ENCODE peak calls at places on chromosome X, in four cellular contexts. One of them, this sample, is unnamed.

GRCh38 chrX:86103061-86103460 is 45.2 kb upstream of the DACH2 start:
- DNase-seq in HL-60: no peak
- DNase-seq in K562: no peak
- DNase-seq in GM12878: no peak
- DNase-seq in this sample: no peak

GRCh38 chrX:108699368-108699767 is 37.0 kb downstream of the IRS4 start:
- DNase-seq in HL-60: no peak
- DNase-seq in K562: peak; percentile 8
- DNase-seq in GM12878: peak; percentile 7
- DNase-seq in this sample: no peak

GRCh38 chrX:68665502-68665901 is 18.0 kb downstream of the STARD8 start:
- DNase-seq in HL-60: no peak
- DNase-seq in K562: peak; percentile 16
- DNase-seq in GM12878: no peak
- DNase-seq in this sample: no peak

GRCh38 chrX:48752498-48752897 is 9.0 kb upstream of the GLOD5 start:
- DNase-seq in HL-60: no peak
- DNase-seq in K562: no peak
- DNase-seq in GM12878: no peak
- DNase-seq in this sample: no peak

GRCh38 chrX:42708222-42708621 is 69.7 kb downstream of the PPP1R2C start:
- DNase-seq in HL-60: no peak
- DNase-seq in K562: no peak
- DNase-seq in GM12878: no peak
- DNase-seq in this sample: no peak

GRCh38 chrX:107755721-107756120 is 19.9 kb downstream of the TSC22D3 start:
- DNase-seq in HL-60: no peak
- DNase-seq in K562: no peak
- DNase-seq in GM12878: no peak
- DNase-seq in this sample: no peak

GRCh38 chrX:112769034-112769433 is 71.6 kb downstream of the AMOT start:
- DNase-seq in HL-60: no peak
- DNase-seq in K562: no peak
- DNase-seq in GM12878: no peak
- DNase-seq in this sample: no peak

GRCh38 chrX:24647257-24648058 is at the start of gene PCYT1B:
- DNase-seq in HL-60: peak; percentile 3
- DNase-seq in K562: peak; percentile 63
- DNase-seq in GM12878: no peak
- DNase-seq in this sample: peak; percentile 9

GRCh38 chrX:427812-428725 is 41.4 kb upstream of the PPP2R3B start:
- DNase-seq in HL-60: peak; percentile 27
- DNase-seq in K562: peak; percentile 24
- DNase-seq in GM12878: no peak
- DNase-seq in this sample: no peak

GRCh38 chrX:155068165-155068564 is 2.8 kb downstream of the CMC4 start:
- DNase-seq in HL-60: no peak
- DNase-seq in K562: peak; percentile 28
- DNase-seq in GM12878: no peak
- DNase-seq in this sample: no peak

GRCh38 chrX:9520211-9520590 is 55.3 kb downstream of the TBL1X start:
- DNase-seq in HL-60: no peak
- DNase-seq in K562: no peak
- DNase-seq in GM12878: no peak
- DNase-seq in this sample: no peak

GRCh38 chrX:10352536-10352935 is 195.8 kb downstream of the CLCN4 start:
- DNase-seq in HL-60: no peak
- DNase-seq in K562: no peak
- DNase-seq in GM12878: no peak
- DNase-seq in this sample: no peak

GRCh38 chrX:154840856-154841255 is 6.4 kb upstream of the SMIM9 start:
- DNase-seq in HL-60: peak; percentile 12
- DNase-seq in K562: peak; percentile 75
- DNase-seq in GM12878: no peak
- DNase-seq in this sample: no peak

GRCh38 chrX:145405012-145405411 is 157.7 kb downstream of the SPANXN1 start:
- DNase-seq in HL-60: peak; percentile 9
- DNase-seq in K562: peak; percentile 26
- DNase-seq in GM12878: no peak
- DNase-seq in this sample: no peak

GRCh38 chrX:49287665-49288064 is 15.8 kb upstream of the GAGE10 start:
- DNase-seq in HL-60: no peak
- DNase-seq in K562: no peak
- DNase-seq in GM12878: no peak
- DNase-seq in this sample: no peak

GRCh38 chrX:18944482-18944881 is 39.4 kb downstream of the PHKA2 start:
- DNase-seq in HL-60: no peak
- DNase-seq in K562: no peak
- DNase-seq in GM12878: no peak
- DNase-seq in this sample: no peak

GRCh38 chrX:11407331-11408110 is 114.3 kb downstream of the AMELX start:
- DNase-seq in HL-60: no peak
- DNase-seq in K562: peak; percentile 72
- DNase-seq in GM12878: no peak
- DNase-seq in this sample: no peak

GRCh38 chrX:49853661-49854060 is 24.6 kb downstream of the PAGE4 start:
- DNase-seq in HL-60: no peak
- DNase-seq in K562: no peak
- DNase-seq in GM12878: no peak
- DNase-seq in this sample: no peak

GRCh38 chrX:18674417-18674787 is 2.5 kb upstream of the RS1 start:
- DNase-seq in HL-60: no peak
- DNase-seq in K562: no peak
- DNase-seq in GM12878: no peak
- DNase-seq in this sample: no peak

GRCh38 chrX:13791559-13791958 is 25.3 kb downstream of the GPM6B start:
- DNase-seq in HL-60: no peak
- DNase-seq in K562: no peak
- DNase-seq in GM12878: no peak
- DNase-seq in this sample: no peak

GRCh38 chrX:129717902-129718301 is 20.9 kb upstream of the XPNPEP2 start:
- DNase-seq in HL-60: no peak
- DNase-seq in K562: no peak
- DNase-seq in GM12878: no peak
- DNase-seq in this sample: no peak

GRCh38 chrX:153471663-153472280 is 1.4 kb upstream of the HAUS7 start:
- DNase-seq in HL-60: no peak
- DNase-seq in K562: no peak
- DNase-seq in GM12878: no peak
- DNase-seq in this sample: no peak

GRCh38 chrX:136212557-136213111 is 38.6 kb downstream of the MAP7D3 start:
- DNase-seq in HL-60: no peak
- DNase-seq in K562: no peak
- DNase-seq in GM12878: no peak
- DNase-seq in this sample: no peak

GRCh38 chrX:29071525-29071924 is 484.3 kb downstream of the IL1RAPL1 start:
- DNase-seq in HL-60: no peak
- DNase-seq in K562: no peak
- DNase-seq in GM12878: no peak
- DNase-seq in this sample: no peak

GRCh38 chrX:47179221-47179927 is 14.3 kb upstream of the UBA1 start:
- DNase-seq in HL-60: no peak
- DNase-seq in K562: no peak
- DNase-seq in GM12878: no peak
- DNase-seq in this sample: no peak

GRCh38 chrX:130933358-130933757 is 30.3 kb upstream of the ENOX2 start:
- DNase-seq in HL-60: no peak
- DNase-seq in K562: no peak
- DNase-seq in GM12878: no peak
- DNase-seq in this sample: no peak

GRCh38 chrX:68249401-68249831 is 183.9 kb downstream of the OPHN1 start:
- DNase-seq in HL-60: no peak
- DNase-seq in K562: no peak
- DNase-seq in GM12878: no peak
- DNase-seq in this sample: no peak

GRCh38 chrX:15343075-15343476 is 7.8 kb upstream of the PIGA start:
- DNase-seq in HL-60: no peak
- DNase-seq in K562: no peak
- DNase-seq in GM12878: no peak
- DNase-seq in this sample: no peak

GRCh38 chrX:9476810-9477575 is 12.1 kb downstream of the TBL1X start:
- DNase-seq in HL-60: no peak
- DNase-seq in K562: no peak
- DNase-seq in GM12878: no peak
- DNase-seq in this sample: no peak

GRCh38 chrX:63930140-63930539 is 145.1 kb upstream of the ARHGEF9 start:
- DNase-seq in HL-60: no peak
- DNase-seq in K562: no peak
- DNase-seq in GM12878: no peak
- DNase-seq in this sample: no peak

GRCh38 chrX:68831405-68832100 is 2.7 kb downstream of the EFNB1 start:
- DNase-seq in HL-60: no peak
- DNase-seq in K562: no peak
- DNase-seq in GM12878: no peak
- DNase-seq in this sample: no peak

GRCh38 chrX:13376857-13377441 is 57.1 kb upstream of the ATXN3L start:
- DNase-seq in HL-60: no peak
- DNase-seq in K562: no peak
- DNase-seq in GM12878: no peak
- DNase-seq in this sample: no peak

GRCh38 chrX:11341274-11342256 is 48.4 kb downstream of the AMELX start:
- DNase-seq in HL-60: peak; percentile 50
- DNase-seq in K562: peak; percentile 86
- DNase-seq in GM12878: peak; percentile 17
- DNase-seq in this sample: no peak

GRCh38 chrX:69018416-69019072 is 146.7 kb downstream of the PJA1 start:
- DNase-seq in HL-60: no peak
- DNase-seq in K562: no peak
- DNase-seq in GM12878: no peak
- DNase-seq in this sample: no peak

GRCh38 chrX:17732138-17732783 is 5.0 kb upstream of the SCML1 start:
- DNase-seq in HL-60: no peak
- DNase-seq in K562: no peak
- DNase-seq in GM12878: no peak
- DNase-seq in this sample: no peak

GRCh38 chrX:123961268-123962005 is at the start of gene STAG2:
- DNase-seq in HL-60: peak; percentile 87
- DNase-seq in K562: peak; percentile 94
- DNase-seq in GM12878: peak; percentile 21
- DNase-seq in this sample: no peak

DNA sequence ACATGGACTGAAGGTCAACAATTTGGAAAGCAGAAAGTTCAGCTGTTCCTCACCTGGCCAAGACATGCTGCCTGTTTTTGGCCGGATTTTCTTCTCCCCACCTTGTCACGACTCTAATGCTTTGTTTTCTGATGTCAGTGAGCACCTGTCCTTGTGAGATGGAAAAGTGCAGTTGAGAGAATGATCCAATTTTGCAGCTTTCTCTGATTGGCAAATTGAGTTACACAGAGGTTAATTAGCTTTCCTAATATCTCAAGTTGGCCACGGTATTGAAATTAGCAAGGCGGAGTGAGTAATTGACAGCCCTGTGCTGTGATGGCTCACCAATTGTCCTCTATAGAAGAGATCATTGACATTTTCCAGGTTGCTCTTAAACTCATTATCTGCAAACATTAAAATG is 126.8 kb upstream of the VCX3A start:
- DNase-seq in HL-60: no peak
- DNase-seq in K562: no peak
- DNase-seq in GM12878: no peak
- DNase-seq in this sample: no peak
- TF ChIP-seq SPI1 in HL-60: no peak
- TF ChIP-seq SPI1 in K562: no peak
- TF ChIP-seq SPI1 in GM12878: no peak
- TF ChIP-seq SPI1 in this sample: no peak

GRCh38 chrX:77505227-77505626 is 58.0 kb downstream of the FGF16 start:
- DNase-seq in HL-60: peak; percentile 53
- DNase-seq in K562: no peak
- DNase-seq in GM12878: no peak
- DNase-seq in this sample: no peak

GRCh38 chrX:77502951-77503525 is 55.8 kb downstream of the FGF16 start:
- DNase-seq in HL-60: no peak
- DNase-seq in K562: no peak
- DNase-seq in GM12878: no peak
- DNase-seq in this sample: no peak
- TF ChIP-seq SPI1 in HL-60: no peak
- TF ChIP-seq SPI1 in K562: no peak
- TF ChIP-seq SPI1 in GM12878: no peak
- TF ChIP-seq SPI1 in this sample: no peak

DNA sequence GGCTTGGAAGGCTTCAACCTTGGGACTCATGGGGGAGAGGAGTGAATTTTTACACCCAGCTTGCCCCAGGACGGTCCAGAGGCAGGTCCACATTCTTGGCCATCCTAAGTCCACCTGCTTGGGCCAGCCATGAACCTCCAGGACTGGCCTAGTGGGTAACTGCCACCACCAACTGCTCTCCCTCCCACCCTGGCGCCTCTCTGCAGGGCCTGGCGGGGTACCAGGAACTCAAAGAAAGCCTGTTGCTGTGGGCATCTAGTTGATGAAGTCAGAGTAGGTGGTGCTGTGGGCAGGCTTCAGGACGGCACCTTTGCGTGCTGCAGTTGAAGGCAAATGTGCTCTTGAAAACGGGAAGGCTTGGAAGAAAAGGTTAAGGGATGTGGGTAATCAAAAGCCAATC is 12.0 kb downstream of the BCOR start:
- DNase-seq in HL-60: no peak
- DNase-seq in K562: no peak
- DNase-seq in GM12878: no peak
- DNase-seq in this sample: no peak
- TF ChIP-seq SPI1 in HL-60: no peak
- TF ChIP-seq SPI1 in K562: no peak
- TF ChIP-seq SPI1 in GM12878: no peak
- TF ChIP-seq SPI1 in this sample: no peak

GRCh38 chrX:38770152-38770551 is 31.1 kb upstream of the MID1IP1 start:
- DNase-seq in HL-60: no peak
- DNase-seq in K562: peak; percentile 90
- DNase-seq in GM12878: no peak
- DNase-seq in this sample: no peak

GRCh38 chrX:38768079-38768478 is 33.2 kb upstream of the MID1IP1 start:
- DNase-seq in HL-60: no peak
- DNase-seq in K562: peak; percentile 23
- DNase-seq in GM12878: no peak
- DNase-seq in this sample: no peak
- TF ChIP-seq SPI1 in HL-60: no peak
- TF ChIP-seq SPI1 in K562: no peak
- TF ChIP-seq SPI1 in GM12878: no peak
- TF ChIP-seq SPI1 in this sample: no peak